ENCODE peak calls at places on chromosomes 6 and 20, in eight cellular contexts. S, I, G, L, P, E, F and T are unnamed samples. For H3K9me3, the result is how much of the 10 kb centered on the place peaks cover.

GRCh38 chr6:118398066-118398465 is 150.0 kb upstream of the PLN start:
- DNase-seq in L (no peak), I (no peak), P (no peak), F (no peak), E (no peak), S (no peak), G (no peak), T (no peak)

GRCh38 chr6:85986681-85987080 is 344.0 kb upstream of the SYNCRIP start:
- DNase-seq in S (no peak), I (no peak), F (no peak), P (no peak), E (no peak), G (no peak), L (no peak), T (no peak)

GRCh38 chr6:128515550-128516513 is 4.6 kb downstream of the PTPRK start:
- DNase-seq in L (no peak), G (no peak), S (no peak), I (peak), F (no peak), P (no peak), E (no peak), T (no peak)

GRCh38 chr6:44932651-44933091 is 395.5 kb upstream of the RUNX2 start:
- DNase-seq in I (no peak), S (peak), G (no peak), F (no peak), E (no peak), P (no peak), L (no peak), T (peak)

GRCh38 chr6:1614767-1615650 is 5.3 kb downstream of the FOXC1 start:
- DNase-seq in S (no peak), L (no peak), F (no peak), P (no peak), G (no peak), E (peak), I (peak), T (no peak)

GRCh38 chr20:33985280-33985679 is 8.4 kb upstream of the RALY start:
- DNase-seq in I (no peak), P (no peak), E (no peak), L (no peak), G (no peak), S (no peak), F (no peak), T (no peak)

GRCh38 chr6:21842875-21843274 is 249.3 kb downstream of the SOX4 start:
- DNase-seq in E (no peak), P (no peak), S (no peak), L (no peak), F (no peak), I (no peak), G (no peak), T (no peak)

GRCh38 chr20:18252597-18253451 is 35.5 kb upstream of the ZNF133 start:
- DNase-seq in I (no peak), G (no peak), E (no peak), F (no peak), S (no peak), L (no peak), P (no peak), T (no peak)

GRCh38 chr20:32490942-32491763 is 94.0 kb downstream of the NOL4L start:
- DNase-seq in F (no peak), G (no peak), L (no peak), S (no peak), I (no peak), E (peak), P (no peak), T (no peak)

GRCh38 chr6:53378208-53378607 is 29.5 kb upstream of the ELOVL5 start:
- DNase-seq in I (no peak), L (no peak), E (no peak), G (no peak), F (no peak), P (no peak), S (no peak), T (no peak)

GRCh38 chr6:33202799-33203198 is 1.7 kb upstream of the HSD17B8 start:
- DNase-seq in F (no peak), S (no peak), E (no peak), P (no peak), G (no peak), I (no peak), L (no peak), T (no peak)

GRCh38 chr6:44216677-44217331 is at the start of gene MYMX:
- DNase-seq in L (no peak), P (peak), E (no peak), F (no peak), I (no peak), G (no peak), S (no peak), T (no peak)

GRCh38 chr20:33002087-33002808 is 2.0 kb downstream of the SUN5 start:
- DNase-seq in G (peak), S (no peak), E (no peak), L (no peak), P (no peak), F (no peak), I (no peak), T (no peak)

GRCh38 chr6:42190784-42191183 is 4.0 kb downstream of the GUCA1B start:
- DNase-seq in E (no peak), F (no peak), L (no peak), P (no peak), S (no peak), I (no peak), G (no peak), T (no peak)

GRCh38 chr6:74167951-74168350 is 471.9 kb downstream of the CD109 start:
- DNase-seq in S (no peak), G (no peak), E (no peak), F (no peak), L (no peak), I (no peak), P (no peak), T (no peak)

GRCh38 chr6:157148391-157149323 is 174.7 kb downstream of the TMEM242 start:
- DNase-seq in I (peak), S (no peak), G (peak), F (peak), L (peak), P (no peak), E (no peak), T (no peak)

GRCh38 chr20:22374678-22375590 is 209.4 kb downstream of the FOXA2 start:
- DNase-seq in S (no peak), F (no peak), G (no peak), P (no peak), I (no peak), L (no peak), E (no peak), T (no peak)

GRCh38 chr6:136920858-136921520 is 1.1 kb upstream of the SLC35D3 start:
- DNase-seq in I (peak), P (no peak), S (peak), G (peak), F (no peak), L (no peak), E (no peak), T (peak)

GRCh38 chr6:90429713-90430112 is 133.1 kb upstream of the BACH2 start:
- DNase-seq in E (no peak), S (no peak), L (no peak), F (no peak), P (no peak), I (no peak), G (no peak), T (no peak)
- H3K9me3 ChIP-seq in E (under half), S (under half), L (under half), F (under half), P (under half), I (under half), G (under half), T (under half)

DNA sequence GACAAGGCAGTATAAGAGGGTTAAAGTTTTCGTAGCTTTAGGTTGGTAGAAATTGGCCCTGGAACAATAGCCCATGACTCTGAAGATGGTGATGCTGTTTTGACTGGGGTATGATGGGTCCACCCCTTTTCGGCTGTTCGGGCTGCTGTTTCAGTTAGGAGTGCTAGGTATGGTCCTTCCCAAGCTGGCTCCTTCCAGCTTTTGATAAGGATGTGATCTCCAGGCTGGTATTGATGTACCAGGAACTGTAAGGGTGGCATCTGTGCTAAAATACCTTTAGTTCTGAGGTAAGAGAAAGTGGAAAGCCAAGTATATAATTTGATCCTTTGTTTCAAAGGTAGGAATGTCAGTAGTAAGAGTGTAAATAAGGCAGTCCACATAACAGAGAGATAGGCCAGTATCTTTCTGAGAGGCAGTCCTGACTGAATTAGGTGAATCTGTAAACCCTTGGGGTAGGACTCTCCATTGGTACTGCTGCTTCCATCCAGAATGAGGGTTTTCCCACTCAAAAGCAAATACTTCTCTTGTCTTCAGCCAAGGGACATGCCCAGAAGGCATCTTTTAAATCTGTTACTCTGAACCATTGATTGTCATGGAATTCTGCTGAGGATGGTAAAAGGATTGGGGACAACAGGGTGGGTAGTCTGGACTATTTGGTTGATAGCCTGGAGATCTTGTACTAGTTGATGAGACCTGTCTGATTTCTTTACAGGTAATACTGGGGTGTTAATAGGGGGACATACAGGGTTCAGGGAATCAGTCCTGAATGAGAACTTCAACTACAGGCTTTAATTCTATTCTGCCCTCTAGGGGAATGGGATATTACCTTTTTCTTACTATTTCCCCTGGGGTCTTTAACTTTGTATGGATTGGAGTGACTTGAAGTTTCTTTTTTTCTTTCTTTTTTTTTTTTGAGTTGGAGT is 6.1 kb upstream of the ZNFX1 start:
- DNase-seq in S (no peak), P (no peak), L (no peak), G (no peak), I (no peak), F (no peak), E (peak), T (no peak)
- H3K9me3 ChIP-seq in S (half or more), P (under half), L (under half), G (under half), I (under half), F (under half), E (half or more), T (half or more)

DNA sequence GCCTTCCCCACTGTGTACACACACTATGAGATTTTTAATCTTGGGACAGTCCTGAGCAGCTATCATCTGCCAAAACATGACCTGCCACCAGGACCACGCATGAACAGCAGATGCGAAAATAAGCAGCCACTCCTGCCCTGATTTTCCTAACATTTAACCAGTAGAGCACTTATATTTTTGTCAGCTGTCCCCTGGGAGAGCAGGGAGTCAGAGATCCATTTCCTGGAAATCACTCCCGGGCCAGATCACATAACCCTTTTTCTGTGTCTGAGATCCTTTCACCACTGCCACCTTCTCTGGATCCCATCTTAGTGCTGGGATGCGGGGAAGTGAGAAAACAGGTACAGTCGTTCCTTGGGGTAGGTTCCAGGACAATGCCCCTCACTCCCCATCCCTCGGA is 5.7 kb downstream of the SDCBP2 start:
- DNase-seq in I (no peak), S (no peak), F (no peak), P (no peak), E (peak), G (no peak), L (peak), T (no peak)
- H3K9me3 ChIP-seq in I (under half), S (under half), F (under half), P (under half), E (under half), G (under half), L (under half), T (under half)

GRCh38 chr6:107942164-107942563 is 15.8 kb downstream of the SEC63 start:
- DNase-seq in P (no peak), E (no peak), S (no peak), G (no peak), F (no peak), I (no peak), L (no peak), T (no peak)

GRCh38 chr6:107941199-107941598 is 16.8 kb downstream of the SEC63 start:
- DNase-seq in F (no peak), G (no peak), P (no peak), E (no peak), S (no peak), L (no peak), I (no peak), T (no peak)

GRCh38 chr6:107943626-107944439 is 14.2 kb downstream of the SEC63 start:
- DNase-seq in P (no peak), F (no peak), E (no peak), L (no peak), G (no peak), S (no peak), I (no peak), T (no peak)

GRCh38 chr6:107936162-107936909 is 21.7 kb downstream of the SEC63 start:
- DNase-seq in S (no peak), P (no peak), I (peak), E (no peak), L (no peak), G (no peak), F (no peak), T (no peak)

GRCh38 chr6:107941627-107942026 is 16.4 kb downstream of the SEC63 start:
- DNase-seq in L (no peak), I (no peak), S (no peak), G (no peak), P (no peak), F (no peak), E (no peak), T (no peak)
- H3K9me3 ChIP-seq in L (under half), I (under half), S (under half), G (under half), P (under half), F (under half), E (under half), T (under half)

DNA sequence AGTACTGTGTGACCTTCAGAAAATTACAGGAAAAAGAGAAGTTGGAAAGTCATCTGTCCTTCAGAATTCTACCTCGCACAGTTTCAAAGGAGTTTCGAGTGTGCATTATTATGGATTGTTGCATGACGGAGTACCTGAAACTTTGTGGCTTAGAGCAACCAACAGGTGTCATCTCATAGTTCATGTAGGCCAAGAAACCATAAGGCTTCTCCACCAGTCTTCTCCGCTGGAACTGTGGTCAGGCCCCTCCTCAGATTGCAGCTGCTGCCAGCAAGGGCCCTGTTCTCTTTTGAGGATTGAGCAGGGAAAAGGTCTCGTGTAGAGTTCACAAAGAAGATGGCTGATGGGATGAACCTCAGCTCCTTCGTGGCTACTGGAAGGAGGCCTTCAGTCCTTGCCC is 151.2 kb upstream of the THBS2 start:
- DNase-seq in F (no peak), P (no peak), E (no peak), G (no peak), S (no peak), I (no peak), L (no peak), T (no peak)
- H3K9me3 ChIP-seq in F (under half), P (under half), E (under half), G (under half), S (under half), I (under half), L (under half), T (under half)

DNA sequence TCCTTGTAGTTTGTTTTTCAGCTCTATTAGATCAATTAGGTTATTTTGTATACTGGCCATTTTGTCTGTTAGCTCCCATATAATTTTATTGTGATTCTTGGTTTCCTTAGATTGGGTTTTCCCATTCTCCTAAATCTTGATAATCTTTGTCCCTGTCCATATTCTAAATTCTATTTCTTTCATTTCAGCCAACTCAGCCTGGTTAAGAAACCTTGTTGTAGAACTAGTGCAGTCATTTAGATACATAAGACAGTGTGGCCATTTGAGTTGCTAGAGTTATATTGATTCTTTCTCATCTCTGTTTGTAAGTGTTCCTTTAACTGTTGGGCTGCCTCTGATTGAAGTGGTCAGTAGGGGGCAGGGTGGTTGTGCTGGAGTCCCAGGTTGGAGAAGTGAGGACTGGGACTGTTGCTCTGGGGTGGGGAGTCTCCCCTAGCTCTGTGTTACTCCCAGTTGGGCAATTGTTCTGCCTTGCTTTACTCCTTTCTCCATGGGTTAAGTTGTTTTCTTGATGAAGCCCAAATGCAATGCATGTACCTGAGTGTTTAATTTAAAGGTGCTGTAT is 98.8 kb upstream of the NRN1 start:
- DNase-seq in F (no peak), L (no peak), E (no peak), G (no peak), I (no peak), P (no peak), S (no peak), T (no peak)
- H3K9me3 ChIP-seq in F (under half), L (under half), E (under half), G (under half), I (under half), P (under half), S (under half), T (under half)

GRCh38 chr20:49284818-49285217 is 7.0 kb upstream of the ZNFX1 start:
- DNase-seq in G (no peak), L (no peak), P (no peak), F (no peak), S (no peak), I (no peak), E (peak), T (no peak)

GRCh38 chr20:49281059-49281912 is 3.4 kb upstream of the ZNFX1 start:
- DNase-seq in L (no peak), G (no peak), E (no peak), S (no peak), I (peak), P (no peak), F (no peak), T (no peak)

GRCh38 chr20:49281913-49282467 is 4.1 kb upstream of the ZNFX1 start:
- DNase-seq in P (no peak), I (no peak), L (no peak), S (no peak), F (no peak), G (no peak), E (no peak), T (no peak)

GRCh38 chr20:49282584-49283171 is 4.8 kb upstream of the ZNFX1 start:
- DNase-seq in S (no peak), P (no peak), F (no peak), L (no peak), E (no peak), G (no peak), I (no peak), T (no peak)

GRCh38 chr20:49283176-49283702 is 5.4 kb upstream of the ZNFX1 start:
- DNase-seq in S (no peak), P (no peak), E (peak), F (no peak), G (no peak), I (no peak), L (no peak), T (no peak)
- H3K9me3 ChIP-seq in S (half or more), P (under half), E (half or more), F (under half), G (under half), I (under half), L (under half), T (half or more)